ENCODE peak calls at places on chromosomes 16 and 17, in five cellular contexts. I, T, E, F and C are unnamed samples.

GRCh38 chr16:84905965-84906460 is 86.2 kb downstream of the CRISPLD2 start:
- DNase-seq in T (no peak), E (no peak), I (no peak), F (no peak), C (no peak)

GRCh38 chr16:67278773-67279295 is 498 bp upstream of the PLEKHG4 start:
- DNase-seq in E (no peak), F (no peak), I (no peak), T (peak), C (peak)

GRCh38 chr17:66724581-66725341 is 110.2 kb upstream of the CACNG5 start:
- DNase-seq in I (no peak), F (no peak), T (peak), E (no peak), C (no peak)

GRCh38 chr16:24999088-24999670 is 16.0 kb downstream of the ARHGAP17 start:
- DNase-seq in F (no peak), E (peak), T (no peak), I (no peak), C (no peak)

GRCh38 chr17:9291912-9292562 is 270.7 kb downstream of the NTN1 start:
- DNase-seq in T (peak), I (peak), E (peak), F (no peak), C (no peak)

GRCh38 chr17:71869833-71870545 is 250.8 kb upstream of the SOX9 start:
- DNase-seq in E (no peak), T (no peak), I (no peak), F (no peak), C (no peak)

GRCh38 chr17:7124923-7125322 is 10.3 kb upstream of the ASGR2 start:
- DNase-seq in E (no peak), F (no peak), I (no peak), T (no peak), C (no peak)

GRCh38 chr16:62135903-62136302 is 99.7 kb upstream of the CDH8 start:
- DNase-seq in I (no peak), T (no peak), F (no peak), E (no peak), C (no peak)

GRCh38 chr17:17751489-17751995 is 70.3 kb downstream of the RAI1 start:
- DNase-seq in I (no peak), F (no peak), T (no peak), E (no peak), C (no peak)